ENCODE peak calls at places on chromosomes 2 and 18, in seven cellular contexts. Q, J, H, W, X, A and N are unnamed samples.

GRCh38 chr2:160208662-160209229 is 8.7 kb upstream of the ITGB6 start:
- DNase-seq in Q (peak; percentile 44), J (no peak), H (no peak), W (no peak), X (no peak), A (no peak), N (no peak)

GRCh38 chr18:46060359-46060841 is 11.7 kb downstream of the PSTPIP2 start:
- DNase-seq in Q (no peak), J (no peak), H (no peak), W (no peak), X (no peak), A (no peak), N (no peak)

GRCh38 chr2:136310005-136310495 is 192.1 kb upstream of the CXCR4 start:
- DNase-seq in Q (no peak), J (peak; percentile 44), H (no peak), W (no peak), X (peak; percentile 23), A (no peak), N (no peak)

GRCh38 chr2:157857881-157858280 is 18.2 kb downstream of the ACVR1 start:
- DNase-seq in Q (no peak), J (no peak), H (no peak), W (no peak), X (peak; percentile 68), A (peak; percentile 18), N (no peak)

GRCh38 chr18:56256659-56257058 is 381.7 kb downstream of the TXNL1 start:
- DNase-seq in Q (no peak), J (no peak), H (no peak), W (no peak), X (no peak), A (no peak), N (no peak)

GRCh38 chr18:22471546-22472131 is 53.9 kb upstream of the CTAGE1 start:
- DNase-seq in Q (no peak), J (peak; percentile 87), H (no peak), W (peak; percentile 84), X (no peak), A (peak; percentile 64), N (no peak)

GRCh38 chr2:182522930-182523541 is 96.2 kb upstream of the PDE1A start:
- DNase-seq in Q (no peak), J (no peak), H (no peak), W (no peak), X (no peak), A (no peak), N (no peak)

GRCh38 chr2:41605914-41606313 is 441.9 kb upstream of the PKDCC start:
- DNase-seq in Q (no peak), J (no peak), H (no peak), W (no peak), X (no peak), A (no peak), N (no peak)

GRCh38 chr2:54975598-54976507 is 74.4 kb downstream of the RTN4 start:
- DNase-seq in Q (no peak), J (peak; percentile 39), H (no peak), W (no peak), X (no peak), A (no peak), N (no peak)

GRCh38 chr2:239454507-239454906 is 53.7 kb upstream of the HDAC4 start:
- DNase-seq in Q (no peak), J (no peak), H (no peak), W (no peak), X (no peak), A (no peak), N (no peak)

GRCh38 chr2:191703079-191703725 is 25.3 kb downstream of the NABP1 start:
- DNase-seq in Q (no peak), J (no peak), H (no peak), W (no peak), X (no peak), A (no peak), N (no peak)

GRCh38 chr2:127173073-127173472 is 47.0 kb downstream of the CYP27C1 start:
- DNase-seq in Q (no peak), J (no peak), H (peak; percentile 96), W (no peak), X (no peak), A (peak; percentile 98), N (peak; percentile 60)

GRCh38 chr2:238784671-238785527 is 63.0 kb upstream of the TWIST2 start:
- DNase-seq in Q (peak; percentile 82), J (no peak), H (peak; percentile 43), W (peak; percentile 82), X (peak; percentile 76), A (peak; percentile 61), N (peak; percentile 81)

GRCh38 chr2:42752299-42752698 is 11.6 kb downstream of the OXER1 start:
- DNase-seq in Q (no peak), J (no peak), H (no peak), W (no peak), X (no peak), A (no peak), N (no peak)

GRCh38 chr2:102082591-102083586 is 59.7 kb upstream of the IL1R1 start:
- DNase-seq in Q (no peak), J (no peak), H (peak; percentile 70), W (peak; percentile 74), X (peak; percentile 23), A (peak; percentile 91), N (no peak)

GRCh38 chr2:65465124-65465523 is 32.7 kb upstream of the SPRED2 start:
- DNase-seq in Q (no peak), J (no peak), H (peak; percentile 68), W (no peak), X (no peak), A (no peak), N (no peak)

GRCh38 chr18:71799016-71799673 is 745.0 kb downstream of the CBLN2 start:
- DNase-seq in Q (no peak), J (no peak), H (no peak), W (no peak), X (no peak), A (peak; percentile 77), N (no peak)

GRCh38 chr2:142082363-142082762 is 48.5 kb downstream of the LRP1B start:
- DNase-seq in Q (peak; percentile 15), J (no peak), H (peak; percentile 20), W (no peak), X (no peak), A (no peak), N (no peak)

GRCh38 chr2:31110998-31111397 is 27.2 kb downstream of the GALNT14 start:
- DNase-seq in Q (no peak), J (no peak), H (no peak), W (no peak), X (no peak), A (no peak), N (no peak)

GRCh38 chr18:63974991-63975390 is 5.1 kb downstream of the SERPINB8 start:
- DNase-seq in Q (no peak), J (no peak), H (peak; percentile 40), W (no peak), X (peak; percentile 11), A (peak; percentile 30), N (no peak)

GRCh38 chr2:235263205-235264120 is 230.4 kb upstream of the AGAP1 start:
- DNase-seq in Q (peak; percentile 87), J (no peak), H (peak; percentile 73), W (peak; percentile 76), X (peak; percentile 94), A (peak; percentile 93), N (peak; percentile 59)

GRCh38 chr2:10415640-10416039 is 32.5 kb downstream of the ODC1 start:
- DNase-seq in Q (no peak), J (no peak), H (no peak), W (no peak), X (no peak), A (no peak), N (no peak)

GRCh38 chr2:227456772-227457171 is 15.2 kb upstream of the AGFG1 start:
- DNase-seq in Q (no peak), J (no peak), H (no peak), W (no peak), X (peak; percentile 77), A (peak; percentile 79), N (no peak)

GRCh38 chr2:240435955-240436625 is 627 bp downstream of the GPC1 start:
- DNase-seq in Q (peak; percentile 63), J (peak; percentile 57), H (no peak), W (peak; percentile 68), X (no peak), A (peak; percentile 7), N (no peak)

GRCh38 chr18:44951748-44952147 is 271.1 kb downstream of the SETBP1 start:
- DNase-seq in Q (no peak), J (no peak), H (no peak), W (no peak), X (no peak), A (no peak), N (no peak)

GRCh38 chr2:113847144-113847543 is 42.7 kb upstream of the ACTR3 start:
- DNase-seq in Q (no peak), J (no peak), H (peak; percentile 28), W (no peak), X (no peak), A (peak; percentile 45), N (no peak)

GRCh38 chr2:152715854-152716428 is 1.3 kb downstream of the PRPF40A start:
- DNase-seq in Q (no peak), J (peak; percentile 12), H (peak; percentile 41), W (no peak), X (peak; percentile 80), A (peak; percentile 5), N (no peak)

GRCh38 chr18:14958701-14959100 is 210.7 kb downstream of the ANKRD30B start:
- DNase-seq in Q (no peak), J (no peak), H (no peak), W (no peak), X (no peak), A (no peak), N (no peak)

GRCh38 chr2:34306745-34307144 is 707.6 kb upstream of the FAM98A start:
- DNase-seq in Q (no peak), J (no peak), H (no peak), W (no peak), X (no peak), A (no peak), N (no peak)

GRCh38 chr2:161250864-161251436 is 57.3 kb upstream of the PSMD14 start:
- DNase-seq in Q (no peak), J (peak; percentile 68), H (peak; percentile 84), W (no peak), X (peak; percentile 73), A (peak; percentile 37), N (no peak)

GRCh38 chr2:28752608-28752984 is 966 bp downstream of the PPP1CB start:
- DNase-seq in Q (no peak), J (peak; percentile 14), H (no peak), W (no peak), X (no peak), A (no peak), N (no peak)
- H3K4me1 ChIP-seq in Q (peaks cover 48% of the 10 kb centered on the region), J (peaks cover 42% of the 10 kb centered on the region), H (peaks cover 32% of the 10 kb centered on the region), W (no peaks in the 10 kb centered on the region), X (peaks cover 47% of the 10 kb centered on the region), A (peaks cover 15% of the 10 kb centered on the region), N (peaks cover 6% of the 10 kb centered on the region)

GRCh38 chr2:105801961-105802360 is 57.2 kb downstream of the NCK2 start:
- DNase-seq in Q (no peak), J (no peak), H (no peak), W (no peak), X (no peak), A (no peak), N (no peak)
- H3K4me1 ChIP-seq in Q (peaks cover 59% of the 10 kb centered on the region), J (no peaks in the 10 kb centered on the region), H (peaks cover 23% of the 10 kb centered on the region), W (no peaks in the 10 kb centered on the region), X (no peaks in the 10 kb centered on the region), A (peaks cover 10% of the 10 kb centered on the region), N (no peaks in the 10 kb centered on the region)

GRCh38 chr2:225010804-225011203 is 31.5 kb downstream of the DOCK10 start:
- DNase-seq in Q (no peak), J (no peak), H (peak; percentile 87), W (no peak), X (peak; percentile 55), A (peak; percentile 91), N (no peak)
- H3K4me1 ChIP-seq in Q (no peaks in the 10 kb centered on the region), J (peaks cover 8% of the 10 kb centered on the region), H (peaks cover 29% of the 10 kb centered on the region), W (no peaks in the 10 kb centered on the region), X (peaks cover 88% of the 10 kb centered on the region), A (peaks cover 11% of the 10 kb centered on the region), N (no peaks in the 10 kb centered on the region)

GRCh38 chr18:25228410-25228809 is 123.6 kb downstream of the ZNF521 start:
- DNase-seq in Q (no peak), J (no peak), H (no peak), W (no peak), X (no peak), A (no peak), N (no peak)
- H3K4me1 ChIP-seq in Q (peaks cover 31% of the 10 kb centered on the region), J (peaks cover 48% of the 10 kb centered on the region), H (no peaks in the 10 kb centered on the region), W (no peaks in the 10 kb centered on the region), X (no peaks in the 10 kb centered on the region), A (peaks cover 11% of the 10 kb centered on the region), N (no peaks in the 10 kb centered on the region)